ENCODE peak calls at places on chromosomes 13 and 19, in seven cellular contexts. T is GM12865; O is stimulated activated CD4-positive, alpha-beta T cell treated with anti-CD3 and anti-CD28 coated beads, TNF-alpha, amount 100 ng/mL, for 48 hours; N is M059J; Y is MCF 10A; B is H9; J is stimulated activated CD8-positive, alpha-beta memory T cell treated with anti-CD3 and anti-CD28 coated beads, Interleukin-12 subunit alpha, Interleukin-12 subunit beta, amount 100 ng/mL, for 4 hours. Z is an unnamed sample.

GRCh38 chr19:36771275-36772231 is 1.1 kb downstream of the ZNF850 start:
- DNase-seq in Y (no peak), T (peak), J (no peak), N (peak), B (peak), O (peak), Z (no peak)

GRCh38 chr19:13165091-13165997 is 15.1 kb downstream of the IER2 start:
- DNase-seq in T (no peak), Y (peak), B (no peak), N (peak), J (no peak), O (no peak), Z (no peak)

GRCh38 chr19:31718041-31718440 is 368.8 kb upstream of the TSHZ3 start:
- DNase-seq in O (no peak), B (no peak), Y (no peak), J (no peak), T (no peak), N (no peak), Z (no peak)

GRCh38 chr13:110138700-110139036 is 168.3 kb downstream of the COL4A1 start:
- DNase-seq in T (no peak), N (no peak), B (no peak), Y (no peak), O (no peak), J (no peak), Z (peak)

GRCh38 chr19:52297601-52298358 is 811 bp downstream of the ZNF480 start:
- DNase-seq in T (no peak), Y (no peak), B (no peak), N (no peak), J (no peak), O (no peak), Z (no peak)

GRCh38 chr13:21556051-21556450 is 47.9 kb downstream of the MICU2 start:
- DNase-seq in O (no peak), N (no peak), B (no peak), J (no peak), T (no peak), Y (no peak), Z (no peak)

GRCh38 chr19:29687897-29688728 is 22.9 kb downstream of the PLEKHF1 start:
- DNase-seq in O (no peak), J (no peak), Y (peak), N (peak), B (no peak), T (no peak), Z (no peak)

GRCh38 chr19:28855216-28855615 is 357.7 kb downstream of the UQCRFS1 start:
- DNase-seq in O (no peak), J (no peak), T (no peak), B (no peak), Y (no peak), N (no peak), Z (no peak)

GRCh38 chr19:7386308-7386707 is 37.6 kb downstream of the ARHGEF18 start:
- DNase-seq in B (peak), Y (peak), J (no peak), O (no peak), N (peak), T (peak), Z (no peak)

GRCh38 chr19:50870417-50871089 is 2.7 kb upstream of the KLK2 start:
- DNase-seq in N (no peak), T (peak), B (peak), J (no peak), Y (no peak), O (peak), Z (peak)

GRCh38 chr13:78657699-78658629 is 991 bp downstream of the OBI1 start:
- DNase-seq in Y (peak), N (peak), T (peak), B (peak), J (no peak), O (no peak), Z (peak)

GRCh38 chr19:50607874-50608785 is 31.6 kb downstream of the SYT3 start:
- DNase-seq in N (peak), Y (no peak), J (peak), T (peak), O (peak), B (peak), Z (peak)

GRCh38 chr19:37954421-37954874 is 47.4 kb downstream of the SIPA1L3 start:
- DNase-seq in J (no peak), N (no peak), B (no peak), T (peak), Y (no peak), O (no peak), Z (no peak)

GRCh38 chr13:46982856-46983582 is 86.2 kb upstream of the HTR2A start:
- DNase-seq in Y (no peak), B (no peak), N (no peak), J (no peak), T (peak), O (no peak), Z (peak)

GRCh38 chr13:107562222-107562621 is 653.1 kb downstream of the LIG4 start:
- DNase-seq in B (no peak), O (no peak), J (no peak), N (no peak), T (no peak), Y (no peak), Z (no peak)

GRCh38 chr19:54684537-54684936 is 21.8 kb downstream of the LILRB4 start:
- DNase-seq in N (peak), Y (peak), J (no peak), O (no peak), T (peak), B (no peak), Z (peak)

GRCh38 chr13:75364131-75364713 is 117.7 kb downstream of the TBC1D4 start:
- DNase-seq in N (peak), J (no peak), O (no peak), T (no peak), Y (peak), B (no peak), Z (no peak)

GRCh38 chr19:3284759-3285646 is 60.5 kb downstream of the CELF5 start:
- DNase-seq in N (peak), J (peak), T (peak), Y (peak), O (peak), B (peak), Z (no peak)

GRCh38 chr19:37466798-37467607 is at the start of gene ZNF569:
- DNase-seq in B (peak), O (peak), J (peak), N (peak), T (peak), Y (peak), Z (peak)

GRCh38 chr13:78317030-78317429 is 286.3 kb downstream of the POU4F1 start:
- DNase-seq in Y (peak), T (peak), O (no peak), N (peak), B (no peak), J (no peak), Z (no peak)

GRCh38 chr13:110301606-110302131 is 5.3 kb downstream of the COL4A1 start:
- DNase-seq in Y (no peak), B (no peak), O (no peak), T (no peak), N (no peak), J (no peak), Z (no peak)

GRCh38 chr19:39737351-39737750 is 478 bp downstream of the CLC start:
- DNase-seq in Y (no peak), O (no peak), B (no peak), T (no peak), N (no peak), J (no peak), Z (no peak)

GRCh38 chr19:42497492-42498226 is 30.6 kb downstream of the CEACAM1 start:
- DNase-seq in O (no peak), J (no peak), Y (no peak), N (no peak), T (peak), B (no peak), Z (peak)

GRCh38 chr19:15299568-15300409 is 32.5 kb downstream of the BRD4 start:
- DNase-seq in Y (no peak), B (no peak), O (no peak), T (no peak), J (no peak), N (peak), Z (no peak)

GRCh38 chr13:45786293-45786920 is 65.1 kb downstream of the SIAH3 start:
- DNase-seq in Y (no peak), O (no peak), B (no peak), J (no peak), N (peak), T (no peak), Z (no peak)

GRCh38 chr19:41691268-41691970 is 3.3 kb upstream of the CEACAM7 start:
- DNase-seq in T (peak), Y (peak), J (no peak), N (peak), O (peak), B (peak), Z (peak)

GRCh38 chr13:35600137-35600536 is 123.6 kb upstream of the MAB21L1 start:
- DNase-seq in T (no peak), B (no peak), J (no peak), Y (no peak), N (no peak), O (no peak), Z (no peak)

GRCh38 chr19:18205180-18205915 is 1.5 kb upstream of the RAB3A start:
- DNase-seq in B (peak), J (no peak), Y (peak), O (no peak), N (peak), T (peak), Z (peak)

GRCh38 chr13:75721307-75721706 is 85.2 kb downstream of the LMO7 start:
- DNase-seq in Y (no peak), O (no peak), T (no peak), N (no peak), B (no peak), J (no peak), Z (no peak)

GRCh38 chr19:42466521-42467436 is 24.0 kb upstream of the CXCL17 start:
- DNase-seq in Y (no peak), B (no peak), J (no peak), N (no peak), T (peak), O (no peak), Z (no peak)

GRCh38 chr19:18157465-18158063 is 4.6 kb downstream of the PIK3R2 start:
- DNase-seq in Y (peak), J (no peak), O (no peak), B (peak), T (no peak), N (no peak), Z (no peak)

GRCh38 chr19:27722625-27723024 is 1490.3 kb downstream of the UQCRFS1 start:
- DNase-seq in J (no peak), O (no peak), T (no peak), B (no peak), Y (no peak), N (no peak), Z (no peak)

GRCh38 chr13:50081106-50081898 is 66.1 kb downstream of the KCNRG start:
- DNase-seq in B (peak), T (peak), J (peak), O (peak), N (peak), Y (peak), Z (peak)

GRCh38 chr19:590396-590745 is 690 bp downstream of the HCN2 start:
- DNase-seq in T (no peak), B (no peak), J (no peak), O (no peak), N (peak), Y (peak), Z (no peak)

GRCh38 chr19:16614941-16615340 is 13.1 kb downstream of the MED26 start:
- DNase-seq in N (no peak), B (no peak), Y (no peak), O (no peak), J (no peak), T (no peak), Z (no peak)

GRCh38 chr19:41995959-41996797 is 2.1 kb upstream of the ATP1A3 start:
- DNase-seq in Y (no peak), T (peak), O (no peak), B (peak), N (peak), J (no peak), Z (no peak)

GRCh38 chr13:20197361-20197834 is 4.7 kb upstream of the GJB2 start:
- DNase-seq in B (no peak), O (no peak), J (no peak), N (peak), T (peak), Y (peak), Z (peak)